ENCODE peak calls at places on chromosomes 5 and 9, in eight cellular contexts. One of them, this sample, is unnamed.

GRCh38 chr5:102747386-102748166 is 7.5 kb upstream of the PAM start:
- DNase-seq in T47D: no peak
- DNase-seq in gastrocnemius medialis: no peak
- DNase-seq in Jurkat, Clone E6-1: no peak
- DNase-seq in anterior cingulate cortex: no peak
- DNase-seq in MV-4-11: no peak
- DNase-seq in Panc1: no peak
- DNase-seq in SJSA1: no peak
- DNase-seq in this sample: no peak

GRCh38 chr9:16671591-16672137 is 198.8 kb downstream of the BNC2 start:
- DNase-seq in T47D: no peak
- DNase-seq in gastrocnemius medialis: peak
- DNase-seq in Jurkat, Clone E6-1: no peak
- DNase-seq in anterior cingulate cortex: no peak
- DNase-seq in MV-4-11: no peak
- DNase-seq in Panc1: no peak
- DNase-seq in SJSA1: no peak
- DNase-seq in this sample: no peak

GRCh38 chr5:35828092-35828598 is 28.5 kb upstream of the IL7R start:
- DNase-seq in T47D: no peak
- DNase-seq in gastrocnemius medialis: no peak
- DNase-seq in Jurkat, Clone E6-1: no peak
- DNase-seq in anterior cingulate cortex: no peak
- DNase-seq in MV-4-11: peak
- DNase-seq in Panc1: no peak
- DNase-seq in SJSA1: no peak
- DNase-seq in this sample: no peak

GRCh38 chr5:171706736-171707440 is 78.7 kb upstream of the SMIM23 start:
- DNase-seq in T47D: no peak
- DNase-seq in gastrocnemius medialis: no peak
- DNase-seq in Jurkat, Clone E6-1: no peak
- DNase-seq in anterior cingulate cortex: no peak
- DNase-seq in MV-4-11: peak
- DNase-seq in Panc1: no peak
- DNase-seq in SJSA1: no peak
- DNase-seq in this sample: no peak

GRCh38 chr9:3330792-3331420 is 194.9 kb downstream of the RFX3 start:
- DNase-seq in T47D: no peak
- DNase-seq in gastrocnemius medialis: no peak
- DNase-seq in Jurkat, Clone E6-1: no peak
- DNase-seq in anterior cingulate cortex: no peak
- DNase-seq in MV-4-11: no peak
- DNase-seq in Panc1: no peak
- DNase-seq in SJSA1: no peak
- DNase-seq in this sample: peak

GRCh38 chr5:53322257-53322656 is 158.2 kb upstream of the FST start:
- DNase-seq in T47D: no peak
- DNase-seq in gastrocnemius medialis: no peak
- DNase-seq in Jurkat, Clone E6-1: no peak
- DNase-seq in anterior cingulate cortex: no peak
- DNase-seq in MV-4-11: no peak
- DNase-seq in Panc1: no peak
- DNase-seq in SJSA1: peak
- DNase-seq in this sample: no peak

GRCh38 chr9:72557549-72557948 is 36.1 kb downstream of the TMC1 start:
- DNase-seq in T47D: no peak
- DNase-seq in gastrocnemius medialis: peak
- DNase-seq in Jurkat, Clone E6-1: no peak
- DNase-seq in anterior cingulate cortex: no peak
- DNase-seq in MV-4-11: peak
- DNase-seq in Panc1: peak
- DNase-seq in SJSA1: peak
- DNase-seq in this sample: peak

GRCh38 chr9:86902606-86903460 is 44.5 kb downstream of the GAS1 start:
- DNase-seq in T47D: no peak
- DNase-seq in gastrocnemius medialis: no peak
- DNase-seq in Jurkat, Clone E6-1: no peak
- DNase-seq in anterior cingulate cortex: no peak
- DNase-seq in MV-4-11: no peak
- DNase-seq in Panc1: no peak
- DNase-seq in SJSA1: no peak
- DNase-seq in this sample: peak

GRCh38 chr5:107372723-107373487 is 297.8 kb downstream of the EFNA5 start:
- DNase-seq in T47D: no peak
- DNase-seq in gastrocnemius medialis: no peak
- DNase-seq in Jurkat, Clone E6-1: no peak
- DNase-seq in anterior cingulate cortex: peak
- DNase-seq in MV-4-11: no peak
- DNase-seq in Panc1: no peak
- DNase-seq in SJSA1: no peak
- DNase-seq in this sample: no peak